ENCODE peak calls at places on chromosomes 12 and 14, in seven cellular contexts. D, H, I, Z, E, N and V are unnamed samples.

GRCh38 chr14:36662543-36663403 is 1.1 kb downstream of the PAX9 start:
- DNase-seq in D (no peak), I (no peak), E (peak), N (no peak), H (no peak), Z (no peak), V (no peak)

GRCh38 chr12:110449799-110450497 is at the start of gene ARPC3:
- DNase-seq in D (no peak), I (peak), H (peak), Z (peak), E (peak), N (peak), V (peak)

GRCh38 chr14:58950555-58950954 is 237.9 kb upstream of the DAAM1 start:
- DNase-seq in H (no peak), Z (no peak), N (no peak), E (no peak), D (no peak), I (no peak), V (no peak)

GRCh38 chr14:100783630-100784321 is 42.1 kb upstream of the MEG3 start:
- DNase-seq in Z (no peak), E (no peak), N (no peak), D (no peak), H (no peak), I (no peak), V (no peak)

GRCh38 chr12:66417217-66417616 is 114.9 kb downstream of the HELB start:
- DNase-seq in Z (no peak), D (no peak), N (no peak), E (no peak), I (no peak), H (no peak), V (no peak)

GRCh38 chr12:93380480-93381121 is 2.9 kb downstream of the NUDT4 start:
- DNase-seq in E (peak), H (no peak), N (no peak), Z (no peak), D (no peak), I (no peak), V (no peak)

GRCh38 chr12:100553851-100554404 is 19.6 kb upstream of the GAS2L3 start:
- DNase-seq in N (no peak), H (no peak), Z (no peak), I (no peak), D (no peak), E (peak), V (no peak)

GRCh38 chr12:107091989-107092641 is 1.2 kb downstream of the CRY1 start:
- DNase-seq in N (no peak), I (no peak), Z (no peak), E (peak), H (peak), D (peak), V (no peak)

GRCh38 chr14:41805633-41806032 is 199.0 kb downstream of the LRFN5 start:
- DNase-seq in D (no peak), Z (no peak), N (no peak), I (no peak), H (no peak), E (no peak), V (no peak)

GRCh38 chr12:46174061-46174662 is 94.7 kb downstream of the SLC38A1 start:
- DNase-seq in E (no peak), I (no peak), H (no peak), N (no peak), D (no peak), Z (no peak), V (no peak)

GRCh38 chr14:101499080-101499479 is 62.2 kb upstream of the DIO3 start:
- DNase-seq in H (no peak), I (no peak), D (no peak), Z (no peak), E (no peak), N (peak), V (no peak)

GRCh38 chr14:63852817-63853730 is at the start of gene SYNE2:
- DNase-seq in D (no peak), H (no peak), E (peak), I (peak), N (peak), Z (peak), V (peak)

GRCh38 chr12:27821259-27821973 is 41.4 kb upstream of the MANSC4 start:
- DNase-seq in E (peak), N (no peak), I (no peak), H (peak), D (peak), Z (peak), V (no peak)

GRCh38 chr12:68074294-68075027 is 85.1 kb downstream of the IFNG start:
- DNase-seq in E (no peak), D (no peak), H (no peak), N (no peak), Z (no peak), I (no peak), V (no peak)

GRCh38 chr12:128795530-128796361 is 28.0 kb downstream of the SLC15A4 start:
- DNase-seq in H (no peak), D (no peak), E (no peak), N (no peak), I (no peak), Z (no peak), V (no peak)

GRCh38 chr12:74725154-74725553 is 187.5 kb downstream of the ATXN7L3B start:
- DNase-seq in I (no peak), E (peak), H (no peak), Z (no peak), D (no peak), N (no peak), V (no peak)

GRCh38 chr14:94129758-94130414 is 482 bp upstream of the IFI27L2 start:
- DNase-seq in H (no peak), Z (peak), E (peak), D (no peak), I (peak), N (no peak), V (no peak)